ENCODE peak calls at places on chromosomes 3 and 15, in eight cellular contexts. A is GM23338, Y is fibroblast of pulmonary artery, X is cardiac muscle cell, H is lower lobe of right lung, P is GM12865, Q is choroid plexus epithelial cell, L is fibroblast of lung. V is an unnamed sample.

GRCh38 chr3:188672840-188673239 is 498.9 kb upstream of the TPRG1 start:
- DNase-seq in P (no peak), H (no peak), X (no peak), A (no peak), Q (no peak), L (no peak), Y (no peak), V (no peak)

GRCh38 chr3:127158614-127159221 is 34.2 kb upstream of the PRR23E start:
- DNase-seq in L (peak), X (peak), P (no peak), A (peak), H (no peak), Y (peak), Q (peak), V (peak)

GRCh38 chr15:98503970-98504369 is 144.4 kb upstream of the IGF1R start:
- DNase-seq in Y (peak), H (no peak), A (no peak), P (no peak), X (peak), Q (peak), L (no peak), V (peak)

GRCh38 chr3:128760027-128760426 is 34.0 kb downstream of the RAB7A start:
- DNase-seq in X (no peak), H (no peak), L (no peak), Y (no peak), Q (no peak), P (no peak), A (no peak), V (no peak)

GRCh38 chr15:73781038-73781925 is 28.1 kb upstream of the INSYN1 start:
- DNase-seq in Y (peak), Q (peak), P (peak), H (peak), X (peak), L (peak), A (peak), V (peak)

GRCh38 chr3:157129782-157130137 is 30.2 kb downstream of the CCNL1 start:
- DNase-seq in Q (no peak), X (peak), H (no peak), Y (no peak), L (peak), P (no peak), A (peak), V (no peak)

GRCh38 chr15:35458176-35458856 is 87.6 kb downstream of the DPH6 start:
- DNase-seq in P (no peak), X (no peak), Y (no peak), L (peak), A (no peak), Q (no peak), H (no peak), V (peak)

GRCh38 chr3:144162042-144162441 is 190.4 kb downstream of the DIPK2A start:
- DNase-seq in H (no peak), Y (peak), P (no peak), Q (peak), A (no peak), X (peak), L (peak), V (peak)

GRCh38 chr3:100697183-100697582 is 12.1 kb upstream of the TFG start:
- DNase-seq in L (no peak), H (no peak), Y (no peak), P (no peak), A (peak), Q (no peak), X (no peak), V (no peak)

GRCh38 chr3:33424606-33425453 is 15.4 kb downstream of the UBP1 start:
- DNase-seq in L (no peak), Q (no peak), Y (no peak), P (no peak), X (no peak), A (no peak), H (no peak), V (no peak)

GRCh38 chr3:98209244-98209643 is 42.7 kb downstream of the OR5H15 start:
- DNase-seq in A (no peak), L (no peak), X (no peak), H (no peak), P (no peak), Y (no peak), Q (no peak), V (no peak)

GRCh38 chr3:98213276-98213675 is 46.8 kb downstream of the OR5H15 start:
- DNase-seq in Y (no peak), H (no peak), Q (no peak), A (peak), P (no peak), L (no peak), X (no peak), V (no peak)
- H3K4me3 ChIP-seq in Y (no peak), H (no peak), Q (no peak), A (peak), P (no peak), L (no peak), X (no peak), V (no peak)

GRCh38 chr3:168053115-168053514 is 42.6 kb downstream of the GOLIM4 start:
- DNase-seq in Q (no peak), A (no peak), L (no peak), H (no peak), P (no peak), Y (peak), X (no peak), V (peak)
- TF ChIP-seq CTCF in Q (peak), A (peak), L (peak), H (no peak), P (peak), Y (peak), X (peak), V (peak)

GRCh38 chr3:72655151-72655551 is 193.1 kb downstream of the SHQ1 start:
- DNase-seq in X (peak), Q (peak), H (no peak), Y (peak), P (no peak), L (peak), A (peak), V (peak)
- H3K4me3 ChIP-seq in X (no peak), Q (peak), H (no peak), Y (no peak), P (no peak), L (no peak), A (peak), V (peak)

GRCh38 chr15:62904511-62904910 is 138.0 kb upstream of the TPM1 start:
- DNase-seq in X (no peak), Q (no peak), P (no peak), L (no peak), A (no peak), H (no peak), Y (no peak), V (peak)
- TF ChIP-seq CTCF in X (no peak), Q (no peak), P (no peak), L (no peak), A (no peak), H (no peak), Y (no peak), V (peak)

DNA sequence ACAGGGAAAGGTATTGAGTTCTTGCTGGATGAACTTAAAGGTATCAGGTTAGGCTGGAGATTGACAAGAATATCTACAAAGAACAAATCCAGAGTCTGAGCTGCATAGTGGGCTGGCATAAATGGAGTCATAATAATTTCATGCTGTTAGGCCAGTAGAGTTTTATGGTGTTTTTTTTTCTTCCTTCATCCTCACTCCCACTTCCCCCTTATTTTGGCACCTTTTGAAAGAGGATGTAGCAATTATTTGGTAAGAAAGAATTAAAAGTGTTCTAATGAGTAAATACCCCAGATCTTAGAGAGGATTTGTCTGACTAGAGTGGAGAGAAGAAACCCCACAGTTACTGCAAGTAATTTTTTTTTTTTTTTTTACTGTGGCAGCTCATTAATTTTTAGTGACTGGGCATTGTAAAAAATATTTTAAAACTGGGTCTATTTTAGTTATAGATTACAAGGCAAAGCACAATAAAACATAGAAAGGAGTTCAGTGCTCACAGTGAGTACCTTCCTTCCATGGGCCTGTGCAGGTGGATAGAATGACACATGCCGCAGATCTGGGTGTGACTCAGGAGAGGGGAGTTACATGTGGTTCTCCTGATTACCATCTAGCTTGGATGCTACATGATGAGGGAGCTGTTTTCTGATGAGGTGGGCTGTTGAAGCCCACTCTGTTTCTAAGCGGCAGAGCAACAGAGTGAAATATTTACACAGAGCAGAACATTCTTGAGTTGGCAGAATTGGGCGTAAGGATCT is 5.2 kb downstream of the EDEM1 start:
- DNase-seq in Q (no peak), X (no peak), P (no peak), H (no peak), A (no peak), Y (no peak), L (no peak), V (no peak)
- H3K4me3 ChIP-seq in Q (no peak), X (no peak), P (peak), H (no peak), A (no peak), Y (no peak), L (no peak), V (no peak)

V was measured in cardiac fibroblast.